ENCODE peak calls at places on chromosomes 12 and 14, in seven cellular contexts. N is PC-9, Z is PC-3, X is OCI-LY7, A is HCT116, U is GM23248, H is MM.1S. J is an unnamed sample.
A peak's percentile ranks its signal among the peaks of the same experiment; 100 is the strongest.

GRCh38 chr14:51630987-51631386 is 20.7 kb upstream of the FRMD6 start:
- DNase-seq in N (no peak), Z (no peak), X (no peak), A (no peak), U (no peak), H (no peak), J (no peak)

GRCh38 chr12:570237-570925 is 92.9 kb downstream of the NINJ2 start:
- DNase-seq in N (peak; percentile 89), Z (peak; percentile 81), X (no peak), A (peak; percentile 76), U (peak; percentile 96), H (no peak), J (peak; percentile 86)

GRCh38 chr12:18430425-18431048 is 169.2 kb downstream of the PIK3C2G start:
- DNase-seq in N (peak; percentile 39), Z (peak; percentile 69), X (peak; percentile 29), A (peak; percentile 38), U (peak; percentile 76), H (peak; percentile 45), J (peak; percentile 78)

GRCh38 chr12:5556033-5556614 is 124.2 kb downstream of the NTF3 start:
- DNase-seq in N (peak; percentile 8), Z (peak; percentile 2), X (peak; percentile 53), A (peak; percentile 6), U (no peak), H (no peak), J (peak; percentile 59)

GRCh38 chr12:109604902-109605536 is 31.4 kb downstream of the MVK start:
- DNase-seq in N (no peak), Z (no peak), X (no peak), A (no peak), U (no peak), H (no peak), J (no peak)

GRCh38 chr14:99407416-99407815 is 73.2 kb downstream of the SETD3 start:
- DNase-seq in N (no peak), Z (no peak), X (no peak), A (no peak), U (no peak), H (no peak), J (no peak)

GRCh38 chr14:106681161-106681955 is 1155.0 kb downstream of the TMEM121 start:
- DNase-seq in N (no peak), Z (no peak), X (no peak), A (no peak), U (no peak), H (no peak), J (no peak)

GRCh38 chr14:77654001-77654431 is 37.6 kb upstream of the SPTLC2 start:
- DNase-seq in N (no peak), Z (no peak), X (no peak), A (no peak), U (no peak), H (no peak), J (no peak)

GRCh38 chr12:81811066-81811777 is 52.1 kb upstream of the PPFIA2 start:
- DNase-seq in N (no peak), Z (no peak), X (no peak), A (no peak), U (peak; percentile 42), H (no peak), J (peak; percentile 47)

GRCh38 chr14:24381363-24382102 is 13.5 kb downstream of the NFATC4 start:
- DNase-seq in N (no peak), Z (no peak), X (no peak), A (no peak), U (no peak), H (no peak), J (no peak)

GRCh38 chr14:68854421-68854820 is 61.6 kb upstream of the ZFP36L1 start:
- DNase-seq in N (no peak), Z (no peak), X (no peak), A (no peak), U (peak; percentile 44), H (no peak), J (no peak)

GRCh38 chr12:32947203-32947795 is 50.7 kb upstream of the PKP2 start:
- DNase-seq in N (peak; percentile 14), Z (peak; percentile 72), X (peak; percentile 3), A (peak; percentile 3), U (no peak), H (peak; percentile 52), J (peak; percentile 61)

GRCh38 chr14:24607081-24607480 is 2.4 kb downstream of the GZMH start:
- DNase-seq in N (no peak), Z (no peak), X (no peak), A (no peak), U (no peak), H (peak; percentile 76), J (no peak)

GRCh38 chr14:54253195-54253947 is 143.4 kb upstream of the CDKN3 start:
- DNase-seq in N (peak; percentile 53), Z (peak; percentile 99), X (no peak), A (peak; percentile 91), U (peak; percentile 95), H (no peak), J (no peak)

GRCh38 chr12:54622463-54623183 is 12.1 kb downstream of the LACRT start:
- DNase-seq in N (no peak), Z (peak; percentile 47), X (no peak), A (no peak), U (peak; percentile 12), H (peak; percentile 19), J (peak; percentile 22)

GRCh38 chr12:122206111-122206881 is 2.8 kb downstream of the B3GNT4 start:
- DNase-seq in N (no peak), Z (no peak), X (no peak), A (no peak), U (no peak), H (no peak), J (no peak)

GRCh38 chr14:50678163-50678562 is 10.1 kb upstream of the SAV1 start:
- DNase-seq in N (no peak), Z (no peak), X (no peak), A (no peak), U (peak; percentile 8), H (no peak), J (no peak)

GRCh38 chr12:81800298-81801148 is 41.4 kb upstream of the PPFIA2 start:
- DNase-seq in N (no peak), Z (no peak), X (no peak), A (no peak), U (peak; percentile 2), H (no peak), J (peak; percentile 49)

DNA sequence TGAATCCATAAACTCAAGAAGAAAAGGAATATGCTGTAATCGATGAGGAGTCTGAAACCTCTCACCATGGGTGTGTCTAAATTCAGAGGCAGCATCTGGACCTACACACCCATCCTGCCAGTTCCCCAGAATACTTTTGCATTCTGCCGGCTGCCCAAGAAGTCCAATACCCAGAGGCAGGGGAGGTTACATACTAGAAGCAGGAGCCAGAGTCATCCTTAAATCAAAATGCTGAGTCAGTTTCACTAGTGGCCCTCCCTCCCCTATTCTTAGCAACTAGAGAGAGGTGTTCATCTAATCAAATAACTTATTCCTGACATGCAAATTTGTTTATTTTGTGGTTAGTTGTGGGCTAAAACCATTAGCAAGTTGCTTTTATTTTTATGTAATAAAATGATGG is 8.0 kb downstream of the BHLHE41 start:
- DNase-seq in N (no peak), Z (peak; percentile 48), X (no peak), A (no peak), U (peak; percentile 51), H (peak; percentile 76), J (peak; percentile 22)
- H3K9me2 ChIP-seq in N (no peaks in the 10 kb centered on the region), Z (no peaks in the 10 kb centered on the region), X (no peaks in the 10 kb centered on the region), A (no peaks in the 10 kb centered on the region), U (no peaks in the 10 kb centered on the region), H (no peaks in the 10 kb centered on the region), J (no peaks in the 10 kb centered on the region)

GRCh38 chr12:25854991-25855390 is 103.5 kb upstream of the RASSF8 start:
- DNase-seq in N (no peak), Z (no peak), X (no peak), A (no peak), U (no peak), H (no peak), J (no peak)
- H3K9me2 ChIP-seq in N (no peaks in the 10 kb centered on the region), Z (no peaks in the 10 kb centered on the region), X (no peaks in the 10 kb centered on the region), A (no peaks in the 10 kb centered on the region), U (no peaks in the 10 kb centered on the region), H (no peaks in the 10 kb centered on the region), J (no peaks in the 10 kb centered on the region)

GRCh38 chr12:92779902-92780301 is 77.1 kb downstream of the PLEKHG7 start:
- DNase-seq in N (no peak), Z (no peak), X (no peak), A (no peak), U (peak; percentile 26), H (no peak), J (no peak)

GRCh38 chr12:92784356-92784755 is 81.6 kb downstream of the PLEKHG7 start:
- DNase-seq in N (no peak), Z (no peak), X (no peak), A (no peak), U (peak; percentile 18), H (no peak), J (no peak)

GRCh38 chr12:92785563-92785950 is 82.8 kb downstream of the PLEKHG7 start:
- DNase-seq in N (no peak), Z (no peak), X (no peak), A (no peak), U (no peak), H (no peak), J (no peak)

GRCh38 chr12:92786045-92786444 is 83.3 kb downstream of the PLEKHG7 start:
- DNase-seq in N (no peak), Z (no peak), X (no peak), A (no peak), U (peak; percentile 71), H (no peak), J (no peak)

DNA sequence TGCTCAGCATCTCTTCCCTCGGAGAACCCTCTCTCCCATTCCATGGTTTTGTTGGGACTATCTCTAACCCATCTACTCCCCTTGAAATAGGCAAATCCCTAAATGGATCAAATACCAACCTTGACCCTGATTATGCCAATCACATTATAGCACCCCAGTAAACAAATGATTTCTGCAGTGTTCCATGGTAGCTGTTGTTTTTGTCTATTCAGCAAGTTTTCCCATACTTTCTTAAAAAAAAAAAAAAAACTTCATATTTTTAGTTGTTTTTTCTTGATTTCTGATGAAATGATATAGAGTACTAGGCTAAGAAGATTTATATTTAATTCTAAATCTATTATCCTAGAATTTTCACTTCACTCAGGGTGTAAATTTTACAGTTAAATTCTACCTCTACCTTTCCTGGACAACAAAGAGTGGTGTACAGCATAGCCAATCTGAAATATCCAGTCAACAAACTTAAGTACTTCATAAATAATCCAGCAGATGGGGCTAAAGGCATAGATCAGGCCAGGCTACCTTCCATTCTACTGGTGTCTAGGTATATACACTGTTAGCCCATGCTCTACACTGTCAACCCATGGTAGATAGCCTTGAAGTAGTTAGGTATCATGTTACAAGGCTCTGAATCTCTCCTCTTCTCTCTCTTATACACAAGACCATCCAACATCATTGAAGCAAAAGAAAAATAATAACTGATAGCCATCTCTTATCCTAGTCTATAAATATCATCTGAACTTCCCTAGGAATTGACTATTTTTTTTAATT is 82.2 kb downstream of the PLEKHG7 start:
- DNase-seq in N (peak; percentile 23), Z (peak; percentile 90), X (peak; percentile 79), A (peak; percentile 72), U (peak; percentile 79), H (peak; percentile 80), J (peak; percentile 88)
- H3K9me2 ChIP-seq in N (no peaks in the 10 kb centered on the region), Z (no peaks in the 10 kb centered on the region), X (no peaks in the 10 kb centered on the region), A (no peaks in the 10 kb centered on the region), U (no peaks in the 10 kb centered on the region), H (no peaks in the 10 kb centered on the region), J (no peaks in the 10 kb centered on the region)

DNA sequence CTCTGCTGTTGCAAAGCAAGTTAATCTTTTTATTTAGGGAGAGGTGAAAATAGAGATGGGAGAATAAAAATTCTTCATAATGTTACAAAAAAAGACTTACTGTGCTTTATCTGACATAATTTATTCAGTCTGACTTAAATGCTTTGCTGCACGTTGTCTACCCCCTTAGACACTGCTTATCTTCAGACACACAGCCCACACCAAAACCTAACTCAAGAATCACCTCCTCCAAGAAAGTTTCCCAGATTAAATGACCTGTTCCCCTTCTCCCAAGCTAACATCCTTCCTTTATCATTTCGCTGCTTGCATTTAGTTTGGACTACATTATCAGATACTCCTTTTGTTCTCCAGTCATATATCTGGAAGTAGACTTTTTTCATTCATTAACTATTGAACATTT is 3.8 kb downstream of the OSBPL8 start:
- DNase-seq in N (no peak), Z (no peak), X (no peak), A (no peak), U (no peak), H (no peak), J (no peak)
- H3K9me2 ChIP-seq in N (no peaks in the 10 kb centered on the region), Z (no peaks in the 10 kb centered on the region), X (no peaks in the 10 kb centered on the region), A (no peaks in the 10 kb centered on the region), U (no peaks in the 10 kb centered on the region), H (no peaks in the 10 kb centered on the region), J (no peaks in the 10 kb centered on the region)

J was measured in GM23338.